ENCODE peak calls at places on chromosome 7, in six cellular contexts. S is tibial artery, M is heart right ventricle, P is A673, K is astrocyte of the cerebellum, L is fibroblast of pulmonary artery. Z is an unnamed sample.
A peak's percentile ranks its signal among the peaks of the same experiment; 100 is the strongest.

GRCh38 chr7:1749864-1750466 is 79.9 kb downstream of the ELFN1 start:
- DNase-seq in M (peak; percentile 47), P (no peak), S (no peak), L (no peak), K (no peak), Z (no peak)

GRCh38 chr7:5177060-5177459 is 13.0 kb upstream of the WIPI2 start:
- DNase-seq in K (peak; percentile 64), M (peak; percentile 73), L (peak; percentile 89), S (peak; percentile 90), P (peak; percentile 60), Z (peak; percentile 94)

GRCh38 chr7:40584667-40585433 is 450.0 kb downstream of the SUGCT start:
- DNase-seq in M (no peak), L (no peak), S (no peak), K (no peak), P (no peak), Z (no peak)

GRCh38 chr7:151320263-151320845 is 21.3 kb upstream of the NUB1 start:
- DNase-seq in L (no peak), P (no peak), S (no peak), K (no peak), M (no peak), Z (no peak)

GRCh38 chr7:149662591-149663095 is 110.7 kb downstream of the ZNF467 start:
- DNase-seq in L (peak; percentile 63), K (no peak), P (peak; percentile 80), M (peak; percentile 49), S (no peak), Z (peak; percentile 62)

GRCh38 chr7:47571355-47572100 is 10.4 kb downstream of the TNS3 start:
- DNase-seq in S (peak; percentile 85), P (no peak), K (peak; percentile 81), M (peak; percentile 76), L (peak; percentile 96), Z (peak; percentile 98)

GRCh38 chr7:23471090-23471859 is 984 bp upstream of the IGF2BP3 start:
- DNase-seq in L (peak; percentile 78), K (no peak), S (no peak), M (no peak), P (peak; percentile 96), Z (no peak)

GRCh38 chr7:96329189-96329588 is 7.3 kb upstream of the SLC25A13 start:
- DNase-seq in K (no peak), P (peak; percentile 43), L (no peak), M (no peak), S (no peak), Z (no peak)

GRCh38 chr7:7761974-7762769 is 43.8 kb upstream of the RPA3 start:
- DNase-seq in M (no peak), S (no peak), L (peak; percentile 62), P (no peak), K (no peak), Z (no peak)

GRCh38 chr7:6171532-6172330 is 100.7 kb downstream of the CYTH3 start:
- DNase-seq in S (no peak), P (no peak), K (no peak), M (peak; percentile 55), L (no peak), Z (no peak)

GRCh38 chr7:31101544-31101943 is 49.4 kb downstream of the ADCYAP1R1 start:
- DNase-seq in K (no peak), L (no peak), P (no peak), S (no peak), M (no peak), Z (no peak)

GRCh38 chr7:143002856-143003255 is 24.1 kb downstream of the OR9A2 start:
- DNase-seq in P (no peak), S (no peak), M (no peak), K (no peak), L (no peak), Z (no peak)

GRCh38 chr7:143002106-143002505 is 24.8 kb downstream of the OR9A2 start:
- DNase-seq in S (no peak), K (no peak), L (peak; percentile 48), P (no peak), M (no peak), Z (no peak)

GRCh38 chr7:143003393-143004051 is 23.4 kb downstream of the OR9A2 start:
- DNase-seq in M (peak; percentile 9), S (no peak), L (peak; percentile 72), K (peak; percentile 18), P (peak; percentile 51), Z (no peak)

GRCh38 chr7:142999793-143000192 is 27.1 kb downstream of the OR9A2 start:
- DNase-seq in S (no peak), K (no peak), M (no peak), L (no peak), P (no peak), Z (no peak)

DNA sequence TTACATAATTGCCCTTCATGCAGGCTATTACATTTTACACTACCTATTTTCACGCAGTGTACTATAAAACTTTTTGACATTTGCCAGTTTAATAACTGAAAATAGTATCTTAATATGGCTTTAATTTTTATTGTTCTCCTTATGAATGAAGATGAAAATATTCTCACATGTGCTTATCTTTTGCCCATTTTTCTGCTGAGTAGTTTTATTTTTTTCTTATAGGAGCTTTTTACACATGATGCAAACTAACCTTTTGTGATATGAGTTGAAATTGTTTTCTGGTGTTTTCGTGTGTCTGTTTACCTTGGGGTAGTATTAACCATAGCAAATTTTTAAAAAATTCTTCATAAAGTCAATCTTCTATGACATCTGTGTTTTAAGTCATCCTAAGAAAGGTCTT is 26.3 kb downstream of the OR9A2 start:
- DNase-seq in L (no peak), K (no peak), P (no peak), M (no peak), S (no peak), Z (no peak)
- H3K4me3 ChIP-seq in L (no peak overlapping the region), K (no peak overlapping the region), P (no peak overlapping the region), M (no peak overlapping the region), S (no peak overlapping the region), Z (no peak overlapping the region)

GRCh38 chr7:71193099-71193810 is 61.3 kb downstream of the GALNT17 start:
- DNase-seq in S (no peak), K (no peak), M (no peak), P (no peak), L (no peak), Z (no peak)
- H3K4me3 ChIP-seq in S (no peak overlapping the region), K (no peak overlapping the region), M (no peak overlapping the region), P (no peak overlapping the region), L (no peak overlapping the region), Z (no peak overlapping the region)

GRCh38 chr7:122307228-122307619 is 2.7 kb upstream of the FEZF1 start:
- DNase-seq in P (peak; percentile 51), S (peak; percentile 37), L (no peak), K (no peak), M (no peak), Z (no peak)

GRCh38 chr7:122304604-122304975 is at the start of gene FEZF1:
- DNase-seq in M (no peak), P (peak; percentile 97), L (peak; percentile 8), S (no peak), K (no peak), Z (no peak)

GRCh38 chr7:122304996-122305421 is 459 bp upstream of the FEZF1 start:
- DNase-seq in L (peak; percentile 17), M (no peak), P (no peak), K (no peak), S (no peak), Z (no peak)

GRCh38 chr7:122306320-122307227 is 2.0 kb upstream of the FEZF1 start:
- DNase-seq in L (no peak), S (no peak), M (no peak), K (no peak), P (peak; percentile 73), Z (no peak)

GRCh38 chr7:122305475-122306319 is 1.1 kb upstream of the FEZF1 start:
- DNase-seq in S (peak; percentile 59), P (peak; percentile 76), K (no peak), M (no peak), L (peak; percentile 6), Z (no peak)
- H3K4me3 ChIP-seq in S (peak overlapping the region; percentile 19), P (peak overlapping the region; percentile 84), K (no peak overlapping the region), M (peak overlapping the region; percentile 18), L (no peak overlapping the region), Z (no peak overlapping the region)

GRCh38 chr7:105837765-105838241 is 38.6 kb downstream of the ATXN7L1 start:
- DNase-seq in S (no peak), M (peak; percentile 10), L (no peak), K (no peak), P (no peak), Z (no peak)
- H3K4me3 ChIP-seq in S (no peak overlapping the region), M (no peak overlapping the region), L (no peak overlapping the region), K (no peak overlapping the region), P (no peak overlapping the region), Z (no peak overlapping the region)

GRCh38 chr7:105230486-105230885 is 158.2 kb downstream of the SRPK2 start:
- DNase-seq in P (no peak), S (no peak), L (no peak), K (no peak), M (no peak), Z (no peak)

GRCh38 chr7:105227391-105227790 is 161.3 kb downstream of the SRPK2 start:
- DNase-seq in L (no peak), P (no peak), M (no peak), S (no peak), K (no peak), Z (no peak)

GRCh38 chr7:105224884-105225651 is 163.7 kb downstream of the SRPK2 start:
- DNase-seq in P (peak; percentile 82), L (peak; percentile 89), S (no peak), K (peak; percentile 87), M (no peak), Z (peak; percentile 38)

GRCh38 chr7:105229641-105230040 is 159.1 kb downstream of the SRPK2 start:
- DNase-seq in K (no peak), P (no peak), M (no peak), L (no peak), S (no peak), Z (no peak)

GRCh38 chr7:105228555-105228954 is 160.2 kb downstream of the SRPK2 start:
- DNase-seq in P (no peak), K (no peak), L (no peak), S (no peak), M (no peak), Z (no peak)
- H3K4me3 ChIP-seq in P (no peak overlapping the region), K (no peak overlapping the region), L (no peak overlapping the region), S (no peak overlapping the region), M (no peak overlapping the region), Z (no peak overlapping the region)

GRCh38 chr7:153381275-153382119 is 621.9 kb downstream of the ACTR3B start:
- DNase-seq in P (peak; percentile 35), M (no peak), S (no peak), L (no peak), K (no peak), Z (peak; percentile 39)
- H3K4me3 ChIP-seq in P (no peak overlapping the region), M (no peak overlapping the region), S (no peak overlapping the region), L (no peak overlapping the region), K (no peak overlapping the region), Z (no peak overlapping the region)